ENCODE peak calls at places on chromosomes 5 and 9, in five cellular contexts. X is body of pancreas, G is stomach, C is IMR-90, M is esophagus squamous epithelium. B is an unnamed sample.
A peak's percentile ranks its signal among the peaks of the same experiment; 100 is the strongest.

GRCh38 chr9:806285-807156 is 35.0 kb upstream of the DMRT1 start:
- DNase-seq in X (no peak), G (no peak), C (peak; percentile 51), M (no peak), B (no peak)

GRCh38 chr5:37637165-37637845 is 202.5 kb downstream of the GDNF start:
- DNase-seq in X (no peak), G (no peak), C (peak; percentile 84), M (no peak), B (no peak)

GRCh38 chr9:133952598-133953550 is 39.2 kb downstream of the VAV2 start:
- DNase-seq in X (no peak), G (no peak), C (no peak), M (no peak), B (no peak)

GRCh38 chr5:171102877-171103610 is 206.0 kb upstream of the TLX3 start:
- DNase-seq in X (no peak), G (no peak), C (peak; percentile 10), M (no peak), B (no peak)

GRCh38 chr9:109115931-109116541 is 3.7 kb downstream of the TMEM245 start:
- DNase-seq in X (peak; percentile 43), G (peak; percentile 72), C (no peak), M (no peak), B (no peak)

GRCh38 chr5:43422143-43422542 is 10.0 kb upstream of the CCL28 start:
- DNase-seq in X (no peak), G (peak; percentile 63), C (peak; percentile 12), M (no peak), B (no peak)

GRCh38 chr9:133248722-133249295 is 26.2 kb downstream of the ABO start:
- DNase-seq in X (no peak), G (no peak), C (no peak), M (no peak), B (no peak)

GRCh38 chr5:100518377-100518776 is 16.8 kb upstream of the FAM174A start:
- DNase-seq in X (no peak), G (no peak), C (no peak), M (no peak), B (no peak)

GRCh38 chr5:15791859-15792258 is 291.9 kb downstream of the FBXL7 start:
- DNase-seq in X (no peak), G (no peak), C (peak; percentile 66), M (no peak), B (no peak)

GRCh38 chr9:132240860-132241482 is 79.1 kb downstream of the NTNG2 start:
- DNase-seq in X (peak; percentile 97), G (peak; percentile 99), C (peak; percentile 85), M (peak; percentile 97), B (peak; percentile 92)

GRCh38 chr5:114360362-114360761 is 1.5 kb upstream of the KCNN2 start:
- DNase-seq in X (no peak), G (no peak), C (no peak), M (no peak), B (no peak)
- H3K4me3 ChIP-seq in X (no peak overlapping the region), G (peak overlapping the region; percentile 63), C (peak overlapping the region; percentile 76), M (peak overlapping the region; percentile 38), B (peak overlapping the region; percentile 62)

DNA sequence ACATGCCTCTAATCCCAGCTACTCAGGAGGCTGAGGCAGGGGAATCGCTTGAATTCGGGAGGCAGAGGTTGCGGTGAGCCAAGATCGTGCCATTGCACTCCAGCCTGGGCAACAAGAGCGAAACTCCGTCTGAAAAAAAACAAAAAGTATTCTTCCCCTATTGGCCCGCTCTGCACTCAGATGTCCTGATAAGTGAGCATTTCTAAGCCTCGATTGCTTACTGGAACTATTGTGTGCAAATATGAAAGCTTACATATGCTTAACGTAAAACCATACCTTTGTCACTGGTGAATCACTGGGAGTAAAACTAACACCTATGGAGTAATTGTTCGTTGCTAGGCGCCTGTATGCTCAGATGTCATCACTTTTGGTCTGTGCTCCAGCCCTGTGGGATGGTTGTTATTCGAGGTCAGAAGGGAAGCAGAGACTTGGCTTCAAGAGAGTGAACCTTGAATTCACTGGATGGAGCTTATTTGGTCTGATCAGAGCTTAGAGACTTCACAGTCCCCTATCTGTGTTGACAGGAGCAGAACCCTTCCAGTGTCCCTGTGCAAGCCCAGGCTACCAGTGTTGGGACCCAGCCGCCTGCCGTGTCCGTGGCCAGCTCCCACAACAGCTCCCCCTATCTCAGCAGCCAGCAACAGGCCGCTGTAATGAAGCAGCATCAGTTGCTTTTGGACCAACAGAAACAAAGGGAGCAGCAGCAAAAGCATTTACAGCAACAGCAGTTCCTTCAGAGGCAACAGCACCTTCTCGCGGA is 25.3 kb upstream of the LTC4S start:
- DNase-seq in X (no peak), G (no peak), C (no peak), M (no peak), B (no peak)
- TF ChIP-seq CTCF in X (no peak), G (no peak), C (peak; percentile 1), M (no peak), B (no peak)

GRCh38 chr5:57176350-57176857 is 2.5 kb downstream of the GPBP1 start:
- DNase-seq in X (no peak), G (no peak), C (peak; percentile 80), M (no peak), B (no peak)

GRCh38 chr5:57174850-57175525 is 1.1 kb downstream of the GPBP1 start:
- DNase-seq in X (no peak), G (no peak), C (no peak), M (no peak), B (no peak)

GRCh38 chr5:57175586-57175985 is 1.7 kb downstream of the GPBP1 start:
- DNase-seq in X (no peak), G (no peak), C (no peak), M (no peak), B (no peak)

GRCh38 chr5:57179262-57179960 is 5.6 kb downstream of the GPBP1 start:
- DNase-seq in X (no peak), G (no peak), C (no peak), M (no peak), B (no peak)

GRCh38 chr5:57177479-57178156 is 3.8 kb downstream of the GPBP1 start:
- DNase-seq in X (no peak), G (no peak), C (no peak), M (no peak), B (no peak)
- H3K4me3 ChIP-seq in X (no peak overlapping the region), G (peak overlapping the region; percentile 96), C (no peak overlapping the region), M (peak overlapping the region; percentile 7), B (peak overlapping the region; percentile 86)

DNA sequence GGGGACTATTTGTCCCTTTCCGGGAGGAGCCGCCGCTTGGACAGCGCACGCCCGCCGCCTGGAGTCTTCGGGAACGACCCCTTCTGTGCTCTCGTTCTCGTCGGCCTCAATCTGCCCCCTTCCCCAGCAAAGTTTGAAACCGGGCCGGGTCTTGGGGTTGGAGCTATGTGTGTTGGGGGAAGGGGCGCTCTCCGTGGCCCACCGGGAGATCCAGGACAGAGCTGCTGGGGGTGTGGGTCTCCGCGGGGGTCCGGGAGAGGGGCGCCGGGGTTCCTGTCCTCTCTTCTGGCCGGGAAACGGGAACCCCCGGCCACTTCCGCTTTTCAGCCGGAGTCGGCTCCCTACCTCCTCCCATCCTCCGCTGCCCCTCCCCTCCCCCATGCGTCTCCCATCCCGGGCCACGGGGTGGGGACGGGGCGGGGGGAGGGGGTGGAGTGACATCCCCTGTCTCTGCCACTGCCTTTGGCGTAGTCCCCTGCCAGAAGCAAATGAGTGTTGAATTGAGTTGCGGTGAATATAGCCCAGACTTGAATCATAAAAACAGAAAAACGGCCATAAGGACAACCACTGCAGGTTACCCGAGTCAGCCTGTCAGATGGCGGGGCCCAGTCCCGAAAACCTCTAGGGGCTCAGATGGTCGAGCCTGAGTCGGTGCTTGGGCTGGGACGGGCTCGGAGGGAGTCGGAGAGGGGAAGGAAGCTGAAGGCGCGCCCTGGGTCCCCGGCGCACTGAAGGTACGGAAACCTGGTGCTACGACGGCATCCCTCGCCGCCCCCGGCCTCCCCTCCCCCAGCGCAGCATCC is 1.1 kb downstream of the CPLX2 start:
- DNase-seq in X (no peak), G (no peak), C (no peak), M (no peak), B (no peak)
- TF ChIP-seq CTCF in X (no peak), G (no peak), C (no peak), M (no peak), B (no peak)

DNA sequence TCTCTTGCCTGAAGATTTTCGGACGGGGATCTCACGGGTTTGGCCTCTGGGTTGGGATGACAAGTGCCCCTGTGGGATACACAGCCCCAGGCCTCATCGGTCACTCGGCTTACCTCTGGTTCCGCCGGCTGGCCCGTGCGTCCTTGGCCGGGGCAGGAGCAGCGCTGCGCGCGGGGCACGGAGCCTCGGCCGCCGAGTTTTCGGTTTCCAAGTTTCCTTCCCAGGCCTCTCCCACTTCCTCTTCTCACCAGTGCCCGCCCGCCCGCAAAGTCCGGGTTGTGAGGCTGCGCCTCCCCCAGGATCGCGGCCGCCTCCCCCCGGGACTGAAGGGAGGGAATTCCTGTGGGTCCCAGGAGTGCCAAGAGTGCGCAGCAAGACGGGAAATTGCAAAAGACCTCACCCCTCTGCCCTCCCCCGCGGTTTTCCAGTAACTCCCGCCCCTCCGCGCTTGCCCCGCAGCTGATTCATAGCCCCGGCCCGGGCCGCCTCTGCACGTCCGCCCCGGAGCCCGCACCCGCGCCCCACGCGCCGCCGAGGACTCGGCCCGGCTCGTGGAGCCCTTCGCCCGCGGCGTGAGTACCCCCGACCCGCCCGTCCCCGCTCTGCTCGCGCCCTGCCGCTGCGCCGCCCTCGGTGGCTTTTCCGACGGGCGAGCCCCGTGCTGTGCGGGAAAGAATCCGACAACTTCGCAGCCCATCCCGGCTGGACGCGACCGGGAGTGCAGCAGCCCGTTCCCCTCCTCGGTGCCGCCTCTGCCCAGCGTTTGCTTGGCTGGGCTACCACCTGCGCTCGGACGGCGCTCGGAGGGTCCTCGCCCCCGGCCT is at the start of gene OSMR:
- DNase-seq in X (peak; percentile 90), G (peak; percentile 79), C (peak; percentile 98), M (peak; percentile 35), B (peak; percentile 91)
- H3K4me3 ChIP-seq in X (peak within 1 kb of the TSS; percentile 21), G (peak within 1 kb of the TSS; percentile 70), C (peak within 1 kb of the TSS; percentile 93), M (peak within 1 kb of the TSS; percentile 84), B (peak within 1 kb of the TSS; percentile 81)

GRCh38 chr5:164255598-164256213 is 750.3 kb downstream of the MAT2B start:
- DNase-seq in X (no peak), G (no peak), C (no peak), M (no peak), B (no peak)
- TF ChIP-seq CTCF in X (no peak), G (no peak), C (no peak), M (no peak), B (no peak)

GRCh38 chr5:176540956-176541337 is 3.7 kb upstream of the RNF44 start:
- DNase-seq in X (no peak), G (no peak), C (no peak), M (no peak), B (no peak)
- H3K4me3 ChIP-seq in X (no peak overlapping the region), G (no peak overlapping the region), C (no peak overlapping the region), M (no peak overlapping the region), B (no peak overlapping the region)

GRCh38 chr5:82422751-82423181 is 144.6 kb upstream of the RPS23 start:
- DNase-seq in X (no peak), G (no peak), C (no peak), M (no peak), B (peak; percentile 45)

GRCh38 chr5:82422001-82422740 is 144.0 kb upstream of the RPS23 start:
- DNase-seq in X (no peak), G (no peak), C (no peak), M (no peak), B (no peak)

GRCh38 chr5:82418608-82418950 is 140.4 kb upstream of the RPS23 start:
- DNase-seq in X (no peak), G (no peak), C (no peak), M (no peak), B (no peak)

GRCh38 chr5:82419559-82420332 is 141.6 kb upstream of the RPS23 start:
- DNase-seq in X (no peak), G (no peak), C (no peak), M (no peak), B (no peak)

GRCh38 chr5:82421119-82421518 is 143.0 kb upstream of the RPS23 start:
- DNase-seq in X (no peak), G (no peak), C (peak; percentile 89), M (no peak), B (no peak)
- TF ChIP-seq CTCF in X (no peak), G (no peak), C (peak; percentile 48), M (no peak), B (no peak)

B was measured in thoracic aorta.